ENCODE peak calls at places on chromosomes 4 and X, in seven cellular contexts. L is SW480, J is progenitor cell of endocrine pancreas, A is GM04504, S is hypothalamus, N is brain microvascular endothelial cell, B is dermis microvascular lymphatic vessel endothelial cell. H is an unnamed sample.

GRCh38 chr4:89121711-89122387 is 10.5 kb downstream of the TIGD2 start:
- DNase-seq in J (no peak), A (no peak), L (no peak), B (no peak), S (no peak), N (peak), H (no peak)

GRCh38 chr4:97027989-97028388 is 1115.3 kb downstream of the STPG2 start:
- DNase-seq in B (no peak), J (no peak), L (no peak), S (no peak), N (no peak), A (no peak), H (no peak)

GRCh38 chr4:3386486-3386885 is 55.3 kb upstream of the HGFAC start:
- DNase-seq in L (no peak), N (no peak), S (no peak), B (no peak), J (no peak), A (no peak), H (no peak)

GRCh38 chrX:134416106-134416505 is 43.9 kb upstream of the HPRT1 start:
- DNase-seq in B (no peak), N (no peak), L (no peak), J (no peak), A (no peak), S (no peak), H (no peak)

GRCh38 chrX:107562482-107562881 is 65.8 kb upstream of the PRPS1 start:
- DNase-seq in L (no peak), J (no peak), B (no peak), N (peak), S (no peak), A (no peak), H (no peak)

GRCh38 chrX:40094900-40095587 is 2.7 kb downstream of the BCOR start:
- DNase-seq in N (no peak), B (peak), L (no peak), S (no peak), J (no peak), A (no peak), H (no peak)

GRCh38 chr4:127204326-127204725 is 428.4 kb upstream of the INTU start:
- DNase-seq in J (no peak), S (no peak), B (no peak), N (no peak), L (no peak), A (no peak), H (no peak)

GRCh38 chrX:107672955-107673378 is 44.7 kb downstream of the PRPS1 start:
- DNase-seq in J (peak), L (peak), S (no peak), N (peak), A (peak), B (peak), H (peak)

GRCh38 chr4:156378053-156378665 is 424.5 kb upstream of the CTSO start:
- DNase-seq in L (no peak), J (no peak), B (peak), S (no peak), A (no peak), N (peak), H (no peak)

GRCh38 chr4:9979101-9979815 is 42.0 kb downstream of the SLC2A9 start:
- DNase-seq in J (no peak), S (no peak), N (peak), A (no peak), L (no peak), B (no peak), H (no peak)

GRCh38 chrX:151169783-151170182 is 6.6 kb upstream of the GPR50 start:
- DNase-seq in A (no peak), L (no peak), N (no peak), J (no peak), B (no peak), S (no peak), H (no peak)

GRCh38 chr4:54933579-54933978 is 191.8 kb downstream of the KDR start:
- DNase-seq in J (no peak), N (no peak), L (no peak), B (no peak), A (no peak), S (no peak), H (no peak)

GRCh38 chrX:55813150-55813549 is 95.6 kb downstream of the RRAGB start:
- DNase-seq in A (no peak), S (no peak), N (no peak), B (no peak), L (no peak), J (no peak), H (no peak)

GRCh38 chr4:60863442-60863841 is 336.7 kb upstream of the ADGRL3 start:
- DNase-seq in B (no peak), N (no peak), S (no peak), A (no peak), J (no peak), L (no peak), H (no peak)

GRCh38 chrX:74593593-74593992 is 20.8 kb downstream of the RLIM start:
- DNase-seq in J (no peak), N (no peak), B (no peak), L (no peak), S (no peak), A (no peak), H (no peak)

GRCh38 chr4:156751486-156751885 is 220.1 kb downstream of the PDGFC start:
- DNase-seq in B (peak), N (peak), L (no peak), J (no peak), A (peak), S (no peak), H (no peak)

GRCh38 chr4:81454498-81454897 is 17.2 kb downstream of the RASGEF1B start:
- DNase-seq in S (no peak), A (no peak), N (peak), B (no peak), L (no peak), J (no peak), H (no peak)

GRCh38 chr4:113657834-113658233 is 103.7 kb downstream of the CAMK2D start:
- DNase-seq in B (peak), N (no peak), A (no peak), J (no peak), S (no peak), L (no peak), H (no peak)

GRCh38 chr4:8616831-8617230 is 24.3 kb downstream of the CPZ start:
- DNase-seq in J (no peak), S (no peak), L (no peak), A (no peak), B (no peak), N (no peak), H (no peak)

GRCh38 chrX:55710701-55711100 is 6.8 kb upstream of the RRAGB start:
- DNase-seq in J (no peak), S (no peak), N (peak), L (no peak), A (peak), B (peak), H (no peak)

GRCh38 chr4:109005523-109005922 is 242.7 kb upstream of the ETNPPL start:
- DNase-seq in L (no peak), J (no peak), A (no peak), S (no peak), B (peak), N (peak), H (no peak)

GRCh38 chr4:42927946-42928345 is 35.4 kb downstream of the GRXCR1 start:
- DNase-seq in J (no peak), B (no peak), N (no peak), S (no peak), A (no peak), L (no peak), H (no peak)

GRCh38 chr4:172725581-172725980 is 443.0 kb upstream of the GALNT7 start:
- DNase-seq in N (no peak), L (no peak), B (no peak), A (peak), S (no peak), J (no peak), H (no peak)

GRCh38 chr4:138193963-138194362 is 48.2 kb downstream of the SLC7A11 start:
- DNase-seq in S (no peak), N (no peak), A (no peak), L (no peak), J (no peak), B (no peak), H (no peak)